ENCODE peak calls at places on chromosome 21, in five cellular contexts. J is AG04450, M is heart left ventricle, F is uterus, A is fibroblast of lung. U is an unnamed sample.

GRCh38 chr21:44199448-44199847 is 41.3 kb downstream of the ICOSLG start:
- DNase-seq in A (no peak), J (no peak), F (no peak), M (no peak), U (no peak)

GRCh38 chr21:21751286-21751685 is 753.1 kb downstream of the NCAM2 start:
- DNase-seq in M (no peak), F (no peak), A (no peak), J (no peak), U (no peak)

GRCh38 chr21:29246614-29247013 is 52.1 kb upstream of the BACH1 start:
- DNase-seq in F (no peak), M (no peak), A (no peak), J (no peak), U (no peak)

GRCh38 chr21:37862536-37862935 is 53.7 kb downstream of the KCNJ6 start:
- DNase-seq in A (peak; percentile 54), F (no peak), J (no peak), M (no peak), U (no peak)

GRCh38 chr21:38917045-38917774 is 111.5 kb downstream of the ETS2 start:
- DNase-seq in M (no peak), J (no peak), A (no peak), F (no peak), U (no peak)

GRCh38 chr21:17537299-17537698 is 24.5 kb downstream of the CXADR start:
- DNase-seq in M (no peak), J (no peak), A (peak; percentile 15), F (no peak), U (no peak)

GRCh38 chr21:46096997-46097825 is 701 bp upstream of the COL6A2 start:
- DNase-seq in J (no peak), F (peak; percentile 51), M (peak; percentile 61), A (peak; percentile 40), U (no peak)

GRCh38 chr21:27326293-27326692 is 359.4 kb upstream of the ADAMTS5 start:
- DNase-seq in M (no peak), J (no peak), A (no peak), F (no peak), U (no peak)

GRCh38 chr21:28113718-28114117 is 879.0 kb downstream of the LTN1 start:
- DNase-seq in M (no peak), A (no peak), J (no peak), F (no peak), U (no peak)

GRCh38 chr21:44930543-44930981 is 9.3 kb upstream of the SLX9 start:
- DNase-seq in A (no peak), J (no peak), F (no peak), M (peak; percentile 82), U (no peak)

GRCh38 chr21:15009964-15010363 is 54.8 kb downstream of the NRIP1 start:
- DNase-seq in A (peak; percentile 79), F (no peak), M (no peak), J (peak; percentile 69), U (no peak)

DNA sequence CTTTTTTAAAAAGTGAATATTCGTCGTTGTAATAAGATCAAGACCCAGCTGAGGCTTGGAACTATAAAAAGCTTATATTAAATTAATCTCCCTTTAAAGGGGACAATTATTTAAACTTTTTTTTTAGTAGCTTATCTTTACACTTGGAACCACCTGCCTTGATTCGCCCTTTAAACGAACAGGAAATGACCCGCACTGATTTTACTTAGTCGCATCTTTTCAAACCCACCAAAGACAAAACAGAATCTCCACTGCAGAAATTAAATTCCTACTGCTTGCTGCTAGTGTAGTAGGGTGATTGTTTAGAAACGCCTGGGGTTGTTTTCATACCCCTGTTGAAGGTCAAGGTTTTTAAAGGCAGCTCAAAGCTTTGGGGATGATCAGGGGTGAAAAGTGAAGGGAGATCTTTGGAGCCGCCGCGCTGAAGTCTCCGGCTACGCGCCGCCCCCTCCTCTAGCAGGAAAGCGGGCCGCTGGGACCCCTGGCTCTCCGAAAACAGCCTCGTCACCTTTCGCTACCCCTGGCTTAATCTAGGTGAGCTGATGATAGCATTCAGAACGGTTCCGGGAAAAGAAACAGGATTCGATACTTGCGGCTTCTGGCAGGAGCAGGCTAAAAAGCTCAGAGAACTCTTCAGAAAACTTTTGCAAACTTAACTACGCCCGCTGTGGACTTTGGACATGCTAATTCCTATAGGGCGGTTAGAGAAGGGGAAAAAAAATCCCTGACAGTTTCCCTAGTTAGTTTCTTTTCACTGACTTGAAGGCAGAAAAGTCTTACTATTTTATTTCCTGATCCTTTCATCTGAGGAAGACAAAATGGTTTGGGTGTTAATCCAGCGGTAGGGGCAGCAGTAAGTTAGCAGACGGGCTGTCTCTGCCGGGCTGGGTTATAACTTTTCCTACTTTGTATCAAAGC is 163.2 kb downstream of the RUNX1 start:
- DNase-seq in J (no peak), M (no peak), A (peak; percentile 46), F (no peak), U (no peak)
- H3K4me3 ChIP-seq in J (peak overlapping the region; percentile 92), M (peak overlapping the region; percentile 69), A (peak overlapping the region; percentile 51), F (peak overlapping the region; percentile 18), U (peak overlapping the region; percentile 92)

GRCh38 chr21:41766883-41767605 is at the start of gene RIPK4:
- DNase-seq in M (peak; percentile 66), A (no peak), F (no peak), J (no peak), U (peak; percentile 83)

GRCh38 chr21:41764558-41765392 is 2.1 kb downstream of the RIPK4 start:
- DNase-seq in J (no peak), F (no peak), A (no peak), M (no peak), U (peak; percentile 83)

GRCh38 chr21:41767606-41768370 is 936 bp upstream of the RIPK4 start:
- DNase-seq in F (no peak), M (no peak), A (no peak), J (no peak), U (peak; percentile 80)

GRCh38 chr21:41765393-41765950 is 1.4 kb downstream of the RIPK4 start:
- DNase-seq in M (no peak), J (no peak), A (no peak), F (no peak), U (no peak)

DNA sequence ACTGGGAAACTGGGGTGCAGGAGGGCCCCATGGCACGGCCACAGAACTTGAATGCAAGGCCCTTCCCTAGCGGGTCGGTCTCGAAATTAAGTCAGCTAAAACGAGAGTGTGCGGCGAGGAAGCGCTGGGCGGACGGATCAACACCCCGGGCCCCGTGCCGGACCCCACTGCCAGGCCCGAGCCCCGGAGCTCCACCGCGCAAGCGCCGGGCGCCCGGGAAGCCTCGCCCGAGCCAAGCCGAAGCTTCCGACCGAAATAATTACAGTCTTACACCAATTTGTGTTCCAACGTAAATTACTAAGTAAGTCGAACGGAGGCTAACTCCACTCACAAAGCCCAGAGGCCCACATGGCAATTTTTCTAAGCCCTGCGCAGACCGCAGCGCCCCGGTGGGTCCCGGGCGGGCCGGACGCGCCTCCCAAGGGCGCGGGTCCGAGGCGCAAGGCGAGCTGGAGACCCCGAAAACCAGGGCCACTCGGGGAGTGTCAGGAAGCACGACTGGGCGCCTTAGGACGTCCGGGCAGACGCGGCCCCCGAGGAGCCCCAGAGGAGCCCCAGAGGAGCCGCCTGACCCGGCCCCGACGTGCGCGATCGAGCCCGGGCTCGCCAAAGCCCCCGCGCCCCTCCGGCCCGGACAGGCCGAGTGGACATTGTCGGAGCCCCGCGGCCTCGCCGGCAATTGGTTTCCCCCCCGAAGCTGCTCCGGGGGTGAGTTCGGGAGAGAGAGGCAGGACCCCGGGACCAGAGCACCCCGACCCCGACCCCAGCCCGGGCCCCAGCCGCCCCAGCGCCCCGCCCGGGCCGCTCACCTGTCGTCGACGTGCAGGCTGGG is 585 bp downstream of the RIPK4 start:
- DNase-seq in A (no peak), F (no peak), M (no peak), J (no peak), U (no peak)
- H3K4me3 ChIP-seq in A (no peak overlapping the region), F (no peak overlapping the region), M (peak overlapping the region; percentile 3), J (no peak overlapping the region), U (peak overlapping the region; percentile 90)

GRCh38 chr21:34075099-34075425 is 1.7 kb downstream of the MRPS6 start:
- DNase-seq in M (no peak), J (no peak), F (no peak), A (no peak), U (no peak)

GRCh38 chr21:34074283-34075098 is 1.1 kb downstream of the MRPS6 start:
- DNase-seq in F (no peak), J (no peak), A (peak; percentile 27), M (no peak), U (no peak)

GRCh38 chr21:34076835-34077234 is 3.5 kb downstream of the MRPS6 start:
- DNase-seq in M (no peak), F (no peak), J (no peak), A (no peak), U (no peak)

GRCh38 chr21:34073749-34074282 is 438 bp downstream of the MRPS6 start:
- DNase-seq in J (no peak), F (no peak), A (no peak), M (peak; percentile 79), U (no peak)

GRCh38 chr21:34075760-34076159 is 2.4 kb downstream of the MRPS6 start:
- DNase-seq in M (no peak), F (no peak), J (no peak), A (peak; percentile 29), U (no peak)
- H3K4me3 ChIP-seq in M (no peak overlapping the region), F (no peak overlapping the region), J (peak overlapping the region; percentile 33), A (no peak overlapping the region), U (peak overlapping the region; percentile 89)

GRCh38 chr21:31343680-31344480 is at the start of gene TIAM1:
- DNase-seq in A (peak; percentile 62), J (no peak), F (peak; percentile 15), M (peak; percentile 72), U (no peak)

GRCh38 chr21:31340499-31340898 is 3.6 kb downstream of the TIAM1 start:
- DNase-seq in F (no peak), J (no peak), A (no peak), M (no peak), U (no peak)

GRCh38 chr21:31340942-31341487 is 3.0 kb downstream of the TIAM1 start:
- DNase-seq in J (no peak), M (no peak), F (no peak), A (no peak), U (no peak)

GRCh38 chr21:31343030-31343510 is 991 bp downstream of the TIAM1 start:
- DNase-seq in J (no peak), M (no peak), A (no peak), F (no peak), U (no peak)

GRCh38 chr21:31342328-31342727 is 1.7 kb downstream of the TIAM1 start:
- DNase-seq in F (no peak), M (no peak), J (no peak), A (no peak), U (no peak)
- H3K4me3 ChIP-seq in F (no peak overlapping the region), M (no peak overlapping the region), J (no peak overlapping the region), A (no peak overlapping the region), U (no peak overlapping the region)

U was measured in epithelial cell of proximal tubule.